ENCODE peak calls at places on chromosomes 12 and 14, in four cellular contexts. R is HCT116, D is GM12878, I is Panc1. O is an unnamed sample.
A peak's percentile ranks its signal among the peaks of the same experiment; 100 is the strongest.

GRCh38 chr14:72237722-72238666 is 305.8 kb downstream of the RGS6 start:
- ATAC-seq in D (peak; percentile 82), I (no peak), R (no peak), O (no peak)

GRCh38 chr14:86013663-86014062 is 483.7 kb downstream of the FLRT2 start:
- ATAC-seq in D (no peak), I (no peak), R (no peak), O (no peak)

GRCh38 chr14:67413806-67414769 is 2.1 kb upstream of the PLEK2 start:
- ATAC-seq in R (peak; percentile 74), I (peak; percentile 67), D (no peak), O (no peak)

GRCh38 chr14:82075566-82075965 is 541.9 kb upstream of the SEL1L start:
- ATAC-seq in I (no peak), R (no peak), D (peak; percentile 41), O (no peak)

GRCh38 chr14:93108105-93108504 is 7.6 kb downstream of the ITPK1 start:
- ATAC-seq in D (no peak), I (no peak), R (no peak), O (no peak)

GRCh38 chr14:69046468-69046867 is 67.4 kb upstream of the ACTN1 start:
- ATAC-seq in D (no peak), R (no peak), I (no peak), O (peak; percentile 22)

GRCh38 chr12:115013668-115014072 is 329.7 kb upstream of the TBX3 start:
- ATAC-seq in I (no peak), R (no peak), D (no peak), O (no peak)

GRCh38 chr12:102498471-102498870 is 18.1 kb upstream of the IGF1 start:
- ATAC-seq in R (no peak), I (no peak), D (peak; percentile 45), O (no peak)

GRCh38 chr12:100337727-100338126 is 19.1 kb upstream of the SLC17A8 start:
- ATAC-seq in R (no peak), I (no peak), D (no peak), O (no peak)

GRCh38 chr14:35632276-35633071 is 98.5 kb downstream of the INSM2 start:
- ATAC-seq in D (no peak), R (no peak), I (no peak), O (peak; percentile 66)

GRCh38 chr12:11686135-11686534 is 36.7 kb downstream of the ETV6 start:
- ATAC-seq in R (no peak), I (no peak), D (no peak), O (no peak)

GRCh38 chr12:33944703-33945437 is 77.4 kb upstream of the ALG10 start:
- ATAC-seq in I (no peak), D (no peak), R (no peak), O (no peak)

GRCh38 chr14:106442857-106443256 is 916.5 kb downstream of the TMEM121 start:
- ATAC-seq in I (no peak), D (peak; percentile 100), R (no peak), O (no peak)

GRCh38 chr14:90439874-90440442 is 43.1 kb downstream of the CALM1 start:
- ATAC-seq in D (no peak), R (no peak), I (no peak), O (no peak)

GRCh38 chr12:2960432-2960956 is 1.3 kb downstream of the TEAD4 start:
- ATAC-seq in I (no peak), R (no peak), D (peak; percentile 62), O (no peak)

GRCh38 chr12:22082190-22082701 is 36.2 kb downstream of the CMAS start:
- ATAC-seq in R (no peak), I (no peak), D (no peak), O (no peak)

GRCh38 chr14:25014440-25014839 is 35.5 kb downstream of the STXBP6 start:
- ATAC-seq in R (no peak), I (no peak), D (peak; percentile 37), O (no peak)

GRCh38 chr14:30541318-30541717 is 17.6 kb upstream of the G2E3 start:
- ATAC-seq in R (no peak), I (no peak), D (no peak), O (no peak)

GRCh38 chr14:34629344-34629656 is 648 bp downstream of the SNX6 start:
- ATAC-seq in I (peak; percentile 33), D (peak; percentile 50), R (peak; percentile 45), O (no peak)

GRCh38 chr14:95701846-95702221 is 12.1 kb downstream of the TCL1A start:
- ATAC-seq in R (no peak), D (no peak), I (no peak), O (no peak)

GRCh38 chr14:76201162-76201561 is 49.4 kb downstream of the GPATCH2L start:
- ATAC-seq in D (peak; percentile 10), I (peak; percentile 42), R (no peak), O (no peak)

GRCh38 chr14:21868442-21869046 is 194.9 kb upstream of the OR4E1 start:
- ATAC-seq in R (peak; percentile 96), I (peak; percentile 89), D (peak; percentile 93), O (no peak)

GRCh38 chr12:39341761-39342160 is 101.2 kb downstream of the KIF21A start:
- ATAC-seq in R (no peak), D (no peak), I (no peak), O (no peak)

GRCh38 chr12:45469902-45470301 is 254.0 kb downstream of the ANO6 start:
- ATAC-seq in D (no peak), I (no peak), R (no peak), O (no peak)

GRCh38 chr12:131785763-131786330 is 42.3 kb upstream of the MMP17 start:
- ATAC-seq in D (no peak), I (peak; percentile 28), R (no peak), O (no peak)

GRCh38 chr12:49256274-49256637 is 8.6 kb upstream of the TUBA1C start:
- ATAC-seq in D (no peak), I (no peak), R (no peak), O (no peak)

GRCh38 chr14:59705245-59705644 is 128.6 kb upstream of the CCDC175 start:
- ATAC-seq in D (no peak), I (no peak), R (no peak), O (no peak)

GRCh38 chr14:59296508-59296907 is 108.0 kb downstream of the DAAM1 start:
- ATAC-seq in D (no peak), R (no peak), I (no peak), O (no peak)

GRCh38 chr14:91158091-91158790 is 44.4 kb downstream of the DGLUCY start:
- ATAC-seq in I (no peak), R (no peak), D (no peak), O (peak; percentile 76)

GRCh38 chr12:116202433-116202832 is 75.1 kb downstream of the MED13L start:
- ATAC-seq in I (no peak), R (no peak), D (no peak), O (no peak)

GRCh38 chr14:100885196-100886030 is 18.1 kb downstream of the RTL1 start:
- ATAC-seq in R (no peak), D (no peak), I (peak; percentile 38), O (no peak)

GRCh38 chr12:9827209-9827888 is at the start of gene KLRF1:
- ATAC-seq in I (no peak), D (peak; percentile 36), R (no peak), O (no peak)

DNA sequence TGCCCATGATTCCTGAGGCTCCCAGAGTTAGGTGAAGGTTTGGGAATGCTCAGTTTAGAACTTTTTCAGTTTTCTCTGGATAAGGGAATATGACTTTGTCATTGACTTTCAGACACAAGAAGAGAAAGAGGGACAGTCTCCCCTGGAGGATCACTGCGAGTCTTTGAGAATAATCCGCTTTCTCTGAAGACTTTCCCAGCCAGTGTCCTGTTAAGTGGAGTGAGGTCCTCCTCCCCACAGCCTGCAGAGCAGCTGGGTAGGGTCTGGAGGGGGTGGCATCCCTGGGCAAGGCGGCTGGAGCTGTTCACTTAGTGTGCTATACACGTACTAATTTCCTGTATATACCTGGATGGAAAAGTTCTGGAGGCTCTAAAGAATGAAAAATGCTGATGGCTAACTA is 8.5 kb upstream of the RAB35 start:
- ATAC-seq in I (no peak), D (no peak), R (no peak), O (no peak)
- TF ChIP-seq POLR2AphosphoS5 in I (no peak), D (no peak), R (no peak), O (no peak)

DNA sequence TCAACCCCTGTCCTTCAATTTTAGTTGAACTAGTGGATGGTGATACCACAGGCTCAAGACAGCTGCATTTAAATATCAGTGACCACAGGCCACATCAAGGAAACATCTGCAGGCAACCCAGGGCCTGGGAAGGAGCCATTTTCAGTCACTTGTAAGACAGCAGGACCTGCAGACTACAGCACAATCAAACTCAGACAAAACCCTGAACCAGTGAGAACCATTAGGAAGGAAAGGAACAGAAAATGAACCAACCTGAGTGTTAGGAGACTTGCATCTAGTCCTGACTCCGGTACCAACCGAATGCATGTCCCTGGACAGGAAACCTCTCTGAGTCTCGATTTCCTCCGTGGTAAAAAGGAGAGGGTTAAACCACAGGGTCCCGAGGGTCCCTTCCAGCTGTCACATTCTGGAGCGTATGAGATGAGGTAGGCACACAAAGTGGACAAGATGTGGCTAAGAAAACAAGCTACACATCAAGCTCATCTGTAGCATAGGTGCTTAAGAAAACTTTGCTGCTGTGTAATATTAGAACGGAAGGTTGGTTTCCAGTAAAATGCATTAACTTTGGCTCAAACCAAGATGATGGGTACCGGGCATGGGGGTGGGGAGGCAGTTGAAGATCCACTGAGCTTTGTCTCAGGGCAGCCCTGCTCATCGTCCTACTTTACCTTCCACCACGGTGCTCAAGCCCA is 1.6 kb upstream of the CDKN1B start:
- ATAC-seq in D (peak; percentile 46), I (no peak), R (no peak), O (no peak)
- TF ChIP-seq POLR2AphosphoS5 in D (peak; percentile 74), I (no peak), R (no peak), O (no peak)

GRCh38 chr12:6361834-6362233 is 13.5 kb downstream of the SCNN1A start:
- ATAC-seq in D (no peak), I (no peak), R (peak; percentile 3), O (peak; percentile 35)

GRCh38 chr12:6363330-6364036 is 11.9 kb downstream of the SCNN1A start:
- ATAC-seq in I (peak; percentile 92), D (peak; percentile 75), R (peak; percentile 82), O (peak; percentile 93)

GRCh38 chr12:6363010-6363329 is 12.4 kb downstream of the SCNN1A start:
- ATAC-seq in D (no peak), R (no peak), I (no peak), O (no peak)

GRCh38 chr12:6362383-6362782 is 13.0 kb downstream of the SCNN1A start:
- ATAC-seq in R (no peak), D (no peak), I (no peak), O (no peak)

DNA sequence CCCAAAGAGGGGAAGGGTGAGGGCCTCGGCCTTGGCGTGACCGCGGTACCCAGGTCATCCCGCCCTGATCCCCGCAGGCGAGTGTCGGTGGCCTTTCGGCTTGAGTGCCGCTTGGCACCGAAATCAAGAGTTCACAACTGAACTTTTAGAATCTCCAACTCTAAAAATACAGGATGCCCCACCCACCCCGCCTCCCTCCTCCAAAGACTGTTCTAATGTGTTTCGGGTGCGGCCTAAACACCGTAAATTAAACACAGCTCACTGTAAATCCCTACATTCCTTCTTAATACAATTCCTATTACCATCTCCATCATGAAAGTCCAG is 11.4 kb downstream of the SCNN1A start:
- ATAC-seq in I (peak; percentile 17), D (no peak), R (peak; percentile 26), O (no peak)
- TF ChIP-seq POLR2AphosphoS5 in I (no peak), D (no peak), R (no peak), O (peak; percentile 49)

DNA sequence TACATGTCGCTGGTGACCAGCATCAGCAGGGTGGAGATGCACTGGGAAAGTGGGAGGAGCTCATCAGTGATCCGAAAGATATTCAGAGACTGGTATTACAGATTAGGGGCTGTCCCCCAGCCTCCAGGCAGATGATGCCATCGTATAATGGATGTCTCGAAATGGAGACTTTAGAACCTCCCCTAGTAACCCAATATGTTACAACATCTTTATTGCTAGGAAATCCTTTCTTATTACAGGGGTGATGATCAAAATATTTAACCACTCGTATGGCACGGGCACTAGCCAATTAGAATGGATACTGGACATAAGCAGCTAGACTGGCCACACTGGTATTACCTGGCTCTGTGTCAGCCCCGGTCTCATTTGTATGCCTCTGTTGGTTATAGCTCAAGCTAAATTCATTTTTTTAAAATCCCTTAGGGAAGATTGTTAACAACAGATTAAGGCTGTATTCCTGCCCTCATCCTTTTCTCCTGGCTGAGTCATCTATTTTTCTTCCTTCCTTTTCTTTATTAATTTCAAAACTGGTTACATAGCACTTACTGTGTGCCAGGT is 10.8 kb upstream of the CEBPE start:
- ATAC-seq in R (no peak), D (no peak), I (no peak), O (no peak)
- TF ChIP-seq POLR2AphosphoS5 in R (no peak), D (no peak), I (no peak), O (no peak)

O was measured in gastroesophageal sphincter.